ENCODE peak calls at places on chromosomes 5 and 9, in seven cellular contexts. H is keratinocyte, F is uterus, K is cardiac muscle cell, S is RWPE1, R is PC-3, G is lower lobe of right lung. L is an unnamed sample.

GRCh38 chr5:458547-459353 is 15.8 kb downstream of the EXOC3 start:
- DNase-seq in G (no peak), S (peak; percentile 94), H (peak; percentile 78), K (no peak), R (peak; percentile 90), F (peak; percentile 9), L (peak; percentile 81)

GRCh38 chr9:88802533-88802932 is 188.7 kb upstream of the S1PR3 start:
- DNase-seq in R (no peak), H (no peak), F (no peak), K (no peak), S (no peak), G (no peak), L (no peak)

GRCh38 chr5:125245216-125245615 is 498.8 kb upstream of the ZNF608 start:
- DNase-seq in H (no peak), R (no peak), S (no peak), G (no peak), K (no peak), F (no peak), L (no peak)

GRCh38 chr5:16713386-16713928 is 96.7 kb upstream of the RETREG1 start:
- DNase-seq in R (no peak), F (no peak), S (no peak), K (peak; percentile 74), H (no peak), G (no peak), L (no peak)

GRCh38 chr5:106454651-106455415 is 1215.9 kb downstream of the EFNA5 start:
- DNase-seq in R (peak; percentile 89), H (peak; percentile 62), F (no peak), S (peak; percentile 73), G (no peak), K (peak; percentile 55), L (peak; percentile 93)

GRCh38 chr9:13443380-13444271 is 164.1 kb upstream of the MPDZ start:
- DNase-seq in K (no peak), G (no peak), R (no peak), H (no peak), S (no peak), F (no peak), L (no peak)

GRCh38 chr5:66442951-66443445 is 153.2 kb upstream of the MAST4 start:
- DNase-seq in F (peak; percentile 92), K (peak; percentile 95), R (no peak), H (no peak), S (no peak), G (no peak), L (no peak)

GRCh38 chr9:8960254-8960653 is 1160.7 kb upstream of the DMAC1 start:
- DNase-seq in S (no peak), G (no peak), K (no peak), H (no peak), F (no peak), R (no peak), L (no peak)

GRCh38 chr5:80181618-80182211 is 74.1 kb downstream of the SERINC5 start:
- DNase-seq in G (peak; percentile 77), H (no peak), R (peak; percentile 85), S (peak; percentile 68), F (no peak), K (peak; percentile 47), L (peak; percentile 73)

GRCh38 chr9:81410201-81410600 is 279.1 kb downstream of the TLE1 start:
- DNase-seq in R (peak; percentile 90), S (peak; percentile 69), G (no peak), H (peak; percentile 60), F (no peak), K (peak; percentile 34), L (peak; percentile 78)

GRCh38 chr5:137453476-137454080 is 45.5 kb downstream of the SPOCK1 start:
- DNase-seq in G (no peak), R (peak; percentile 59), S (peak; percentile 45), H (no peak), K (peak; percentile 80), F (no peak), L (no peak)

GRCh38 chr9:37105169-37105750 is 15.1 kb upstream of the ZCCHC7 start:
- DNase-seq in R (no peak), F (no peak), S (no peak), G (no peak), H (no peak), K (no peak), L (no peak)

GRCh38 chr9:123373447-123373923 is 17.5 kb downstream of the CRB2 start:
- DNase-seq in H (no peak), G (no peak), R (no peak), K (no peak), S (no peak), F (no peak), L (no peak)

GRCh38 chr9:92507005-92507404 is 24.7 kb upstream of the ASPN start:
- DNase-seq in K (peak; percentile 21), F (no peak), S (no peak), R (no peak), H (no peak), G (no peak), L (no peak)

GRCh38 chr5:154811653-154812465 is 38.5 kb downstream of the FAXDC2 start:
- DNase-seq in H (no peak), S (peak; percentile 85), K (peak; percentile 80), F (peak; percentile 54), R (peak; percentile 52), G (peak; percentile 66), L (no peak)

GRCh38 chr9:87872079-87872624 is 10.5 kb upstream of the SPATA31E1 start:
- DNase-seq in S (no peak), R (no peak), F (no peak), G (no peak), H (no peak), K (peak; percentile 41), L (no peak)

GRCh38 chr9:17962747-17963146 is 383.9 kb downstream of the SH3GL2 start:
- DNase-seq in K (peak; percentile 27), S (no peak), H (no peak), F (peak; percentile 37), R (no peak), G (no peak), L (no peak)

GRCh38 chr5:159509002-159509660 is 178.8 kb upstream of the IL12B start:
- DNase-seq in R (no peak), H (no peak), S (no peak), F (no peak), K (peak; percentile 12), G (no peak), L (no peak)
- H3K27ac ChIP-seq in R (no peak overlapping the region), H (no peak overlapping the region), S (no peak overlapping the region), F (no peak overlapping the region), K (peak overlapping the region; percentile 96), G (no peak overlapping the region), L (no peak overlapping the region)

DNA sequence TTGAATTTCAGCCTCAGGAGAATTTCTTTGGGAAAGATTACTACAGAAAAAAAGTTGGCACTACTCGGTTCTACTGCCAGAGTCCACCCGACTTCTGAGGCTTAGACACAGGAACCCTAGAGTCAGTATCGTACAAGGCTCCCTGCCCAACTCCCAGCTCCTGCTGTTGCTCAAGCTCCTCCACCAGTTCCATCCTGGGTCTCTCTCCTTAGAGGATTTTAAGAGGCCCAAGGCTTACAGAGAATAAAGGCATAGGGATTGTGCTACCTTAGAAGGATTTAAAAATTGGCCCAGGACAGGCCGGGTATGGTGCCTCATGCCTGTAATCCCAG is 29.0 kb upstream of the SSBP2 start:
- DNase-seq in R (no peak), K (no peak), G (no peak), F (no peak), S (no peak), H (no peak), L (no peak)
- H3K27ac ChIP-seq in R (no peak overlapping the region), K (no peak overlapping the region), G (peak overlapping the region; percentile 81), F (peak overlapping the region; percentile 91), S (no peak overlapping the region), H (no peak overlapping the region), L (no peak overlapping the region)

DNA sequence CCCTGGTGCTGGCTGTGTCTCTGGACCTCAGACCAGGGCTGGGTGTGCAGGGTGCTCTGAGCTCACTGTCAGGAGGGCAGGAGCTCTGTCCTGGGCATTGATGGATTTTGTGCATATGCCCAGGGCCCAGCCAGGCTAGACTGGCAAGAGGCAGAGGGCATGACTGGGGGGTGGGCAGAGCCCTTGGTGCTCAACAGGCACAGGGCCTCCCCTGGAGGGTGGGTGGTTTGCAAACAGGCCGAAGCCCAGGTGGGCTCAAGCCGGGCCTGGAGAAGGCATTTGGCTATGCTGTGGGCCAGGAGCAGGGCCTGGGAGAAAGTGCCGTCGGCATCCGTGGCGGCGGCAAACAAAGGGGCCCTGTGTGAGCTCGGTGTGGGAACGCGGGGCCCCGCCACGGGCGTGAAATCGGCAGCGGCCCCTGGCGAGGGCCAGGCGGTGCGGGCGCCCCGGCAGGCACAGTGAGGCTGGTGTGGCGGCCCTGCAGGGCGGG is 1.9 kb upstream of the NRARP start:
- DNase-seq in R (no peak), F (no peak), H (no peak), K (no peak), G (no peak), S (no peak), L (no peak)
- H3K27ac ChIP-seq in R (no peak overlapping the region), F (peak overlapping the region; percentile 81), H (no peak overlapping the region), K (no peak overlapping the region), G (peak overlapping the region; percentile 78), S (peak overlapping the region; percentile 92), L (no peak overlapping the region)

GRCh38 chr9:121568541-121569265 is 69.1 kb upstream of the GGTA1 start:
- DNase-seq in S (peak; percentile 55), F (peak; percentile 53), R (no peak), K (peak; percentile 36), H (no peak), G (no peak), L (no peak)
- H3K27ac ChIP-seq in S (peak overlapping the region; percentile 53), F (peak overlapping the region; percentile 84), R (no peak overlapping the region), K (no peak overlapping the region), H (no peak overlapping the region), G (peak overlapping the region; percentile 25), L (no peak overlapping the region)

DNA sequence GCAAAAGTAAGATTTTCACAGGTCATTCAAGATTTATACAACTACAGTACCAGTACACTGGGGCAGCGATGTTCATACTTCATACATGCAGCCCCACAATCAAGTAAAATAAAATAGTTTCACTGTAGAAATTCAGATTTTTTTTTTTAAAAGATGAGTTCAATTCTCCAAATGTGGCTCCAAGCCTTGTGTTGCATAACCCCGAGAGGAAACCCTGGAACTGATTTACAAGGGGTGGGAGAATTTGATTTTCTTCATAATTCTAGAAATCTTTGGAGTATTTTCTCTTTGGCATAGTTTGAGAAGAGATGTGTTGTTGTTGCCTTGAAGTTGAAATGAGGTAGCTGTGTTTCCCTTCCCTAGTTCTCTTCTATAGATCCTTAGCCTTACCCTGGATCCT is 3.0 kb downstream of the RHOBTB3 start:
- DNase-seq in G (no peak), S (no peak), K (no peak), R (no peak), F (no peak), H (no peak), L (no peak)
- H3K27ac ChIP-seq in G (no peak overlapping the region), S (no peak overlapping the region), K (peak overlapping the region; percentile 7), R (no peak overlapping the region), F (peak overlapping the region; percentile 89), H (no peak overlapping the region), L (no peak overlapping the region)

GRCh38 chr9:127976498-127976897 is 4.3 kb downstream of the EEIG1 start:
- DNase-seq in K (no peak), H (no peak), G (peak; percentile 78), F (no peak), R (no peak), S (no peak), L (no peak)
- H3K27ac ChIP-seq in K (peak overlapping the region; percentile 92), H (no peak overlapping the region), G (peak overlapping the region; percentile 78), F (peak overlapping the region; percentile 90), R (no peak overlapping the region), S (peak overlapping the region; percentile 100), L (no peak overlapping the region)